ENCODE peak calls at places on chromosomes 3 and 15, in eight cellular contexts. N is HCT116; G is activated naive CD4-positive, alpha-beta T cell; F is stimulated activated CD4-positive, alpha-beta T cell treated with anti-CD3 and anti-CD28 coated beads, Interleukin-1b, Interleukin-23, amount 100 ng/mL, for 1 hour; D is ecto neural progenitor cell; A is activated T-helper 1 cell treated with Interleukin-2 at 50 U/mL for 16 hours; B is left ventricle myocardium superior; L is A549. Y is an unnamed sample.

GRCh38 chr3:69082805-69083204 is 1.9 kb upstream of the ARL6IP5 start:
- DNase-seq in N (no peak), G (no peak), F (no peak), D (no peak), A (peak), B (no peak), L (peak), Y (no peak)

GRCh38 chr15:63836579-63836978 is 2.8 kb upstream of the HERC1 start:
- DNase-seq in N (no peak), G (no peak), F (no peak), D (no peak), A (no peak), B (no peak), L (no peak), Y (no peak)

GRCh38 chr3:9226326-9226725 is 23.1 kb downstream of the SRGAP3 start:
- DNase-seq in N (no peak), G (no peak), F (no peak), D (no peak), A (no peak), B (no peak), L (no peak), Y (peak)

GRCh38 chr3:4721511-4721911 is 228.4 kb downstream of the ITPR1 start:
- DNase-seq in N (no peak), G (no peak), F (no peak), D (no peak), A (no peak), B (no peak), L (peak), Y (peak)

GRCh38 chr3:14245822-14246221 is 67.2 kb downstream of the LSM3 start:
- DNase-seq in N (no peak), G (no peak), F (no peak), D (no peak), A (no peak), B (no peak), L (no peak), Y (peak)

GRCh38 chr15:42137461-42138261 is 18.8 kb downstream of the PLA2G4F start:
- DNase-seq in N (peak), G (no peak), F (no peak), D (peak), A (no peak), B (no peak), L (peak), Y (peak)

GRCh38 chr3:10332481-10333358 is 11.8 kb upstream of the SEC13 start:
- DNase-seq in N (no peak), G (no peak), F (no peak), D (no peak), A (no peak), B (no peak), L (no peak), Y (no peak)

GRCh38 chr15:34851751-34852150 is 56.4 kb upstream of the ACTC1 start:
- DNase-seq in N (no peak), G (no peak), F (no peak), D (no peak), A (no peak), B (no peak), L (no peak), Y (no peak)

GRCh38 chr3:195159117-195159818 is 111.7 kb downstream of the XXYLT1 start:
- DNase-seq in N (no peak), G (no peak), F (no peak), D (no peak), A (no peak), B (peak), L (no peak), Y (no peak)

GRCh38 chr15:41981373-41982132 is 9.2 kb upstream of the EHD4 start:
- DNase-seq in N (no peak), G (no peak), F (no peak), D (peak), A (no peak), B (no peak), L (no peak), Y (no peak)

GRCh38 chr3:77038468-77038927 is 1.4 kb upstream of the ROBO2 start:
- DNase-seq in N (no peak), G (no peak), F (no peak), D (peak), A (no peak), B (peak), L (peak), Y (peak)

GRCh38 chr3:12869025-12869695 is 27.8 kb upstream of the RPL32 start:
- DNase-seq in N (no peak), G (peak), F (no peak), D (peak), A (no peak), B (peak), L (no peak), Y (peak)

GRCh38 chr15:47523669-47524068 is 193.6 kb upstream of the SEMA6D start:
- DNase-seq in N (no peak), G (no peak), F (no peak), D (no peak), A (no peak), B (no peak), L (no peak), Y (no peak)

GRCh38 chr15:51128701-51129100 is 34.0 kb upstream of the TNFAIP8L3 start:
- DNase-seq in N (no peak), G (no peak), F (no peak), D (no peak), A (no peak), B (no peak), L (no peak), Y (no peak)

GRCh38 chr3:58000306-58000705 is 7.9 kb upstream of the FLNB start:
- DNase-seq in N (no peak), G (no peak), F (no peak), D (no peak), A (no peak), B (no peak), L (no peak), Y (no peak)

GRCh38 chr15:66599536-66600239 is 33.9 kb upstream of the LCTL start:
- DNase-seq in N (no peak), G (no peak), F (no peak), D (no peak), A (no peak), B (no peak), L (no peak), Y (peak)

GRCh38 chr3:32374788-32375595 is 16.7 kb upstream of the CMTM7 start:
- DNase-seq in N (peak), G (peak), F (peak), D (peak), A (peak), B (no peak), L (peak), Y (peak)

GRCh38 chr15:63973212-63974009 is 72.9 kb downstream of the DAPK2 start:
- DNase-seq in N (no peak), G (no peak), F (no peak), D (no peak), A (no peak), B (no peak), L (peak), Y (peak)

Y was measured in islet precursor cell.